ENCODE peak calls at places on chromosomes 5 and 9, in nine cellular contexts. One of them, this sample, is unnamed.

GRCh38 chr5:14901462-14902051 is 30.0 kb upstream of the ANKH start:
- DNase-seq in sigmoid colon: no peak
- DNase-seq in lower lobe of right lung: no peak
- DNase-seq in tibial nerve: no peak
- DNase-seq in fibroblast of mammary gland: peak; percentile 34
- DNase-seq in ovary: no peak
- DNase-seq in GM12865: no peak
- DNase-seq in choroid plexus epithelial cell: peak; percentile 63
- DNase-seq in A549: no peak
- DNase-seq in this sample: peak; percentile 67

GRCh38 chr9:37996050-37996811 is 72.8 kb downstream of the SHB start:
- DNase-seq in GM12865: no peak
- DNase-seq in ovary: no peak
- DNase-seq in lower lobe of right lung: no peak
- DNase-seq in sigmoid colon: no peak
- DNase-seq in A549: no peak
- DNase-seq in choroid plexus epithelial cell: no peak
- DNase-seq in tibial nerve: no peak
- DNase-seq in fibroblast of mammary gland: no peak
- DNase-seq in this sample: no peak

GRCh38 chr9:78470741-78471140 is 173.8 kb downstream of the PSAT1 start:
- DNase-seq in GM12865: no peak
- DNase-seq in choroid plexus epithelial cell: no peak
- DNase-seq in tibial nerve: no peak
- DNase-seq in fibroblast of mammary gland: no peak
- DNase-seq in sigmoid colon: no peak
- DNase-seq in A549: no peak
- DNase-seq in ovary: no peak
- DNase-seq in lower lobe of right lung: no peak
- DNase-seq in this sample: no peak

GRCh38 chr5:998975-999501 is 9.6 kb upstream of the NKD2 start:
- DNase-seq in ovary: peak; percentile 15
- DNase-seq in lower lobe of right lung: peak; percentile 39
- DNase-seq in choroid plexus epithelial cell: no peak
- DNase-seq in GM12865: no peak
- DNase-seq in tibial nerve: peak; percentile 3
- DNase-seq in sigmoid colon: peak; percentile 74
- DNase-seq in fibroblast of mammary gland: no peak
- DNase-seq in A549: no peak
- DNase-seq in this sample: peak; percentile 44

GRCh38 chr9:120892748-120893584 is 16.0 kb upstream of the PHF19 start:
- DNase-seq in sigmoid colon: no peak
- DNase-seq in lower lobe of right lung: no peak
- DNase-seq in ovary: no peak
- DNase-seq in choroid plexus epithelial cell: peak; percentile 72
- DNase-seq in tibial nerve: no peak
- DNase-seq in fibroblast of mammary gland: peak; percentile 87
- DNase-seq in GM12865: peak; percentile 92
- DNase-seq in A549: no peak
- DNase-seq in this sample: peak; percentile 80

GRCh38 chr5:149203896-149204544 is 62.7 kb downstream of the ABLIM3 start:
- DNase-seq in GM12865: no peak
- DNase-seq in sigmoid colon: no peak
- DNase-seq in tibial nerve: no peak
- DNase-seq in choroid plexus epithelial cell: peak; percentile 48
- DNase-seq in A549: no peak
- DNase-seq in lower lobe of right lung: no peak
- DNase-seq in ovary: no peak
- DNase-seq in fibroblast of mammary gland: peak; percentile 74
- DNase-seq in this sample: peak; percentile 39

GRCh38 chr5:42518595-42519067 is 95.4 kb downstream of the GHR start:
- DNase-seq in ovary: no peak
- DNase-seq in GM12865: no peak
- DNase-seq in choroid plexus epithelial cell: no peak
- DNase-seq in fibroblast of mammary gland: peak; percentile 69
- DNase-seq in sigmoid colon: peak; percentile 78
- DNase-seq in A549: no peak
- DNase-seq in lower lobe of right lung: no peak
- DNase-seq in tibial nerve: no peak
- DNase-seq in this sample: peak; percentile 57

GRCh38 chr5:14236757-14237156 is 93.6 kb downstream of the TRIO start:
- DNase-seq in GM12865: no peak
- DNase-seq in tibial nerve: no peak
- DNase-seq in A549: no peak
- DNase-seq in fibroblast of mammary gland: no peak
- DNase-seq in sigmoid colon: no peak
- DNase-seq in ovary: no peak
- DNase-seq in choroid plexus epithelial cell: no peak
- DNase-seq in lower lobe of right lung: no peak
- DNase-seq in this sample: no peak

GRCh38 chr9:103789686-103790085 is 304.4 kb upstream of the SMC2 start:
- DNase-seq in sigmoid colon: no peak
- DNase-seq in tibial nerve: no peak
- DNase-seq in fibroblast of mammary gland: peak; percentile 44
- DNase-seq in ovary: no peak
- DNase-seq in A549: no peak
- DNase-seq in choroid plexus epithelial cell: peak; percentile 70
- DNase-seq in lower lobe of right lung: no peak
- DNase-seq in GM12865: peak; percentile 41
- DNase-seq in this sample: no peak

GRCh38 chr5:134555889-134556311 is 30.4 kb downstream of the JADE2 start:
- DNase-seq in lower lobe of right lung: no peak
- DNase-seq in sigmoid colon: peak; percentile 80
- DNase-seq in fibroblast of mammary gland: peak; percentile 54
- DNase-seq in choroid plexus epithelial cell: peak; percentile 45
- DNase-seq in ovary: peak; percentile 55
- DNase-seq in A549: peak; percentile 92
- DNase-seq in GM12865: peak; percentile 79
- DNase-seq in tibial nerve: no peak
- DNase-seq in this sample: peak; percentile 80

GRCh38 chr9:123412171-123412820 is 56.3 kb downstream of the CRB2 start:
- DNase-seq in tibial nerve: no peak
- DNase-seq in GM12865: no peak
- DNase-seq in lower lobe of right lung: no peak
- DNase-seq in fibroblast of mammary gland: no peak
- DNase-seq in A549: no peak
- DNase-seq in sigmoid colon: no peak
- DNase-seq in choroid plexus epithelial cell: no peak
- DNase-seq in ovary: no peak
- DNase-seq in this sample: no peak

GRCh38 chr5:27682600-27682999 is 644.2 kb upstream of the CDH9 start:
- DNase-seq in sigmoid colon: no peak
- DNase-seq in tibial nerve: no peak
- DNase-seq in choroid plexus epithelial cell: peak; percentile 61
- DNase-seq in GM12865: no peak
- DNase-seq in fibroblast of mammary gland: no peak
- DNase-seq in lower lobe of right lung: no peak
- DNase-seq in A549: no peak
- DNase-seq in ovary: no peak
- DNase-seq in this sample: no peak

GRCh38 chr9:108478431-108478837 is 377.4 kb downstream of the ACTL7B start:
- DNase-seq in fibroblast of mammary gland: peak; percentile 99
- DNase-seq in ovary: no peak
- DNase-seq in choroid plexus epithelial cell: peak; percentile 90
- DNase-seq in sigmoid colon: peak; percentile 64
- DNase-seq in lower lobe of right lung: no peak
- DNase-seq in tibial nerve: no peak
- DNase-seq in GM12865: peak; percentile 61
- DNase-seq in A549: peak; percentile 21
- DNase-seq in this sample: peak; percentile 99

GRCh38 chr9:121253162-121253561 is 14.8 kb upstream of the GSN start:
- DNase-seq in lower lobe of right lung: no peak
- DNase-seq in GM12865: no peak
- DNase-seq in ovary: no peak
- DNase-seq in tibial nerve: no peak
- DNase-seq in choroid plexus epithelial cell: no peak
- DNase-seq in A549: no peak
- DNase-seq in sigmoid colon: no peak
- DNase-seq in fibroblast of mammary gland: no peak
- DNase-seq in this sample: no peak

GRCh38 chr5:122195784-122196394 is 66.5 kb downstream of the ZNF474 start:
- DNase-seq in tibial nerve: no peak
- DNase-seq in GM12865: peak; percentile 39
- DNase-seq in ovary: no peak
- DNase-seq in A549: peak; percentile 19
- DNase-seq in lower lobe of right lung: no peak
- DNase-seq in fibroblast of mammary gland: peak; percentile 75
- DNase-seq in choroid plexus epithelial cell: peak; percentile 80
- DNase-seq in sigmoid colon: no peak
- DNase-seq in this sample: peak; percentile 74
- TF ChIP-seq CTCF in tibial nerve: peak; percentile 40
- TF ChIP-seq CTCF in GM12865: peak; percentile 31
- TF ChIP-seq CTCF in ovary: peak; percentile 52
- TF ChIP-seq CTCF in A549: peak; percentile 62
- TF ChIP-seq CTCF in lower lobe of right lung: peak; percentile 61
- TF ChIP-seq CTCF in fibroblast of mammary gland: peak; percentile 82
- TF ChIP-seq CTCF in choroid plexus epithelial cell: peak; percentile 81
- TF ChIP-seq CTCF in sigmoid colon: peak; percentile 47
- TF ChIP-seq CTCF in this sample: peak; percentile 81

GRCh38 chr9:131658753-131659129 is 81.1 kb downstream of the RAPGEF1 start:
- DNase-seq in choroid plexus epithelial cell: no peak
- DNase-seq in sigmoid colon: no peak
- DNase-seq in fibroblast of mammary gland: no peak
- DNase-seq in tibial nerve: no peak
- DNase-seq in GM12865: no peak
- DNase-seq in A549: no peak
- DNase-seq in lower lobe of right lung: no peak
- DNase-seq in ovary: no peak
- DNase-seq in this sample: no peak
- H3K4me3 ChIP-seq in choroid plexus epithelial cell: no peak overlapping the region
- H3K4me3 ChIP-seq in sigmoid colon: no peak overlapping the region
- H3K4me3 ChIP-seq in fibroblast of mammary gland: no peak overlapping the region
- H3K4me3 ChIP-seq in tibial nerve: no peak overlapping the region
- H3K4me3 ChIP-seq in GM12865: peak overlapping the region; percentile 8
- H3K4me3 ChIP-seq in A549: peak overlapping the region; percentile 1
- H3K4me3 ChIP-seq in lower lobe of right lung: no peak overlapping the region
- H3K4me3 ChIP-seq in ovary: no peak overlapping the region
- H3K4me3 ChIP-seq in this sample: no peak overlapping the region

GRCh38 chr5:173090626-173091025 is 34.5 kb downstream of the CREBRF start:
- DNase-seq in lower lobe of right lung: no peak
- DNase-seq in A549: no peak
- DNase-seq in fibroblast of mammary gland: no peak
- DNase-seq in sigmoid colon: no peak
- DNase-seq in choroid plexus epithelial cell: no peak
- DNase-seq in GM12865: no peak
- DNase-seq in tibial nerve: no peak
- DNase-seq in ovary: no peak
- DNase-seq in this sample: no peak

GRCh38 chr5:173093597-173093996 is 37.4 kb downstream of the CREBRF start:
- DNase-seq in tibial nerve: no peak
- DNase-seq in choroid plexus epithelial cell: no peak
- DNase-seq in sigmoid colon: no peak
- DNase-seq in A549: no peak
- DNase-seq in fibroblast of mammary gland: no peak
- DNase-seq in GM12865: no peak
- DNase-seq in ovary: no peak
- DNase-seq in lower lobe of right lung: no peak
- DNase-seq in this sample: no peak

GRCh38 chr5:173089581-173089980 is 33.4 kb downstream of the CREBRF start:
- DNase-seq in sigmoid colon: no peak
- DNase-seq in fibroblast of mammary gland: no peak
- DNase-seq in lower lobe of right lung: no peak
- DNase-seq in GM12865: no peak
- DNase-seq in tibial nerve: no peak
- DNase-seq in ovary: no peak
- DNase-seq in A549: no peak
- DNase-seq in choroid plexus epithelial cell: peak; percentile 41
- DNase-seq in this sample: peak; percentile 19

GRCh38 chr5:173094012-173094661 is 38.0 kb downstream of the CREBRF start:
- DNase-seq in lower lobe of right lung: no peak
- DNase-seq in ovary: no peak
- DNase-seq in sigmoid colon: no peak
- DNase-seq in GM12865: no peak
- DNase-seq in fibroblast of mammary gland: peak; percentile 51
- DNase-seq in choroid plexus epithelial cell: peak; percentile 88
- DNase-seq in A549: no peak
- DNase-seq in tibial nerve: no peak
- DNase-seq in this sample: peak; percentile 98

DNA sequence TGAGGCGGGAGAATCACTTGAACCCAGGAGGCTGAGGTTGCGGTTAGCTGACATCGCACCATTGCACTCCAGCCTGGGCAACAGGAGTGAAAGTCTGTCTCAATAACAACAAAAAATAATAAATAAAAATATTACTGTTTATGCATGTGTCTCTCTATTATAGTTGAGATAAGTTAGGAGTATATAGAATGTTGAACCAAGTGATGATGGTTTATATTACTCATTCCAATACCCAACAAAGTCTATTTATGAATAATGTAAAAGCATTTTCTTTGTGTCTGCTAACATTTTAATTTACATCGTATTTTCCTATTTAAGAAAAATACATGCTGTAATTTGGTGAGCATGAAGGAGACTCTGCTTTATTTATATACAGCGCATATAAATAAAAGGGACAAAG is 35.8 kb downstream of the CREBRF start:
- DNase-seq in sigmoid colon: no peak
- DNase-seq in ovary: no peak
- DNase-seq in A549: no peak
- DNase-seq in GM12865: no peak
- DNase-seq in tibial nerve: no peak
- DNase-seq in fibroblast of mammary gland: no peak
- DNase-seq in choroid plexus epithelial cell: no peak
- DNase-seq in lower lobe of right lung: no peak
- DNase-seq in this sample: no peak
- TF ChIP-seq CTCF in sigmoid colon: no peak
- TF ChIP-seq CTCF in ovary: no peak
- TF ChIP-seq CTCF in A549: no peak
- TF ChIP-seq CTCF in GM12865: no peak
- TF ChIP-seq CTCF in tibial nerve: no peak
- TF ChIP-seq CTCF in fibroblast of mammary gland: no peak
- TF ChIP-seq CTCF in choroid plexus epithelial cell: no peak
- TF ChIP-seq CTCF in lower lobe of right lung: no peak
- TF ChIP-seq CTCF in this sample: no peak

GRCh38 chr9:35608221-35608620 is 3.2 kb downstream of the TESK1 start:
- DNase-seq in GM12865: no peak
- DNase-seq in ovary: no peak
- DNase-seq in A549: no peak
- DNase-seq in choroid plexus epithelial cell: no peak
- DNase-seq in sigmoid colon: no peak
- DNase-seq in fibroblast of mammary gland: no peak
- DNase-seq in tibial nerve: no peak
- DNase-seq in lower lobe of right lung: no peak
- DNase-seq in this sample: no peak

GRCh38 chr9:35606138-35606504 is 1.1 kb downstream of the TESK1 start:
- DNase-seq in choroid plexus epithelial cell: no peak
- DNase-seq in GM12865: no peak
- DNase-seq in ovary: no peak
- DNase-seq in sigmoid colon: peak; percentile 65
- DNase-seq in lower lobe of right lung: no peak
- DNase-seq in tibial nerve: no peak
- DNase-seq in A549: peak; percentile 23
- DNase-seq in fibroblast of mammary gland: no peak
- DNase-seq in this sample: peak; percentile 2

GRCh38 chr9:35604578-35605335 is at the start of gene TESK1:
- DNase-seq in GM12865: peak; percentile 92
- DNase-seq in sigmoid colon: peak; percentile 86
- DNase-seq in lower lobe of right lung: peak; percentile 86
- DNase-seq in choroid plexus epithelial cell: peak; percentile 62
- DNase-seq in ovary: peak; percentile 81
- DNase-seq in A549: peak; percentile 90
- DNase-seq in tibial nerve: no peak
- DNase-seq in fibroblast of mammary gland: peak; percentile 36
- DNase-seq in this sample: peak; percentile 37

GRCh38 chr9:35605336-35606137 is 475 bp downstream of the TESK1 start:
- DNase-seq in ovary: peak; percentile 64
- DNase-seq in lower lobe of right lung: no peak
- DNase-seq in choroid plexus epithelial cell: peak; percentile 9
- DNase-seq in tibial nerve: no peak
- DNase-seq in sigmoid colon: peak; percentile 75
- DNase-seq in A549: peak; percentile 69
- DNase-seq in GM12865: peak; percentile 44
- DNase-seq in fibroblast of mammary gland: no peak
- DNase-seq in this sample: peak; percentile 3

GRCh38 chr9:35606726-35607125 is 1.7 kb downstream of the TESK1 start:
- DNase-seq in lower lobe of right lung: no peak
- DNase-seq in tibial nerve: no peak
- DNase-seq in sigmoid colon: no peak
- DNase-seq in A549: no peak
- DNase-seq in ovary: no peak
- DNase-seq in choroid plexus epithelial cell: no peak
- DNase-seq in fibroblast of mammary gland: no peak
- DNase-seq in GM12865: no peak
- DNase-seq in this sample: no peak
- H3K4me3 ChIP-seq in lower lobe of right lung: peak overlapping the region; percentile 83
- H3K4me3 ChIP-seq in tibial nerve: peak overlapping the region; percentile 82
- H3K4me3 ChIP-seq in sigmoid colon: no peak overlapping the region
- H3K4me3 ChIP-seq in A549: peak overlapping the region; percentile 80
- H3K4me3 ChIP-seq in ovary: no peak overlapping the region
- H3K4me3 ChIP-seq in choroid plexus epithelial cell: no peak overlapping the region
- H3K4me3 ChIP-seq in fibroblast of mammary gland: no peak overlapping the region
- H3K4me3 ChIP-seq in GM12865: no peak overlapping the region
- H3K4me3 ChIP-seq in this sample: peak overlapping the region; percentile 41

This sample was measured in fibroblast of the aortic adventitia.